ENCODE peak calls at places on chromosomes 12 and 14, in seven cellular contexts. One of them, this sample, is unnamed.

GRCh38 chr12:68310370-68310769 is 21.8 kb downstream of the MDM1 start:
- DNase-seq in ovary: no peak
- DNase-seq in breast epithelium: no peak
- DNase-seq in transverse colon: no peak
- DNase-seq in tibial nerve: no peak
- DNase-seq in gastrocnemius medialis: no peak
- DNase-seq in endothelial cell of umbilical vein: peak
- DNase-seq in this sample: no peak

GRCh38 chr12:132593938-132594358 is 16.4 kb downstream of the LRCOL1 start:
- DNase-seq in ovary: peak
- DNase-seq in breast epithelium: peak
- DNase-seq in transverse colon: peak
- DNase-seq in tibial nerve: peak
- DNase-seq in gastrocnemius medialis: peak
- DNase-seq in endothelial cell of umbilical vein: peak
- DNase-seq in this sample: no peak

GRCh38 chr12:43806737-43807072 is 588 bp upstream of the TWF1 start:
- DNase-seq in ovary: no peak
- DNase-seq in breast epithelium: no peak
- DNase-seq in transverse colon: no peak
- DNase-seq in tibial nerve: no peak
- DNase-seq in gastrocnemius medialis: no peak
- DNase-seq in endothelial cell of umbilical vein: no peak
- DNase-seq in this sample: no peak

GRCh38 chr12:33488036-33488435 is 48.4 kb upstream of the SYT10 start:
- DNase-seq in ovary: no peak
- DNase-seq in breast epithelium: no peak
- DNase-seq in transverse colon: no peak
- DNase-seq in tibial nerve: no peak
- DNase-seq in gastrocnemius medialis: no peak
- DNase-seq in endothelial cell of umbilical vein: no peak
- DNase-seq in this sample: no peak

GRCh38 chr14:102481791-102482238 is 27.8 kb downstream of the ANKRD9 start:
- DNase-seq in ovary: no peak
- DNase-seq in breast epithelium: peak
- DNase-seq in transverse colon: no peak
- DNase-seq in tibial nerve: no peak
- DNase-seq in gastrocnemius medialis: no peak
- DNase-seq in endothelial cell of umbilical vein: no peak
- DNase-seq in this sample: no peak

GRCh38 chr12:15956413-15957185 is 45.5 kb downstream of the DERA start:
- DNase-seq in ovary: no peak
- DNase-seq in breast epithelium: no peak
- DNase-seq in transverse colon: no peak
- DNase-seq in tibial nerve: no peak
- DNase-seq in gastrocnemius medialis: no peak
- DNase-seq in endothelial cell of umbilical vein: no peak
- DNase-seq in this sample: no peak

GRCh38 chr14:102731871-102732800 is 45.1 kb upstream of the TRAF3 start:
- DNase-seq in ovary: no peak
- DNase-seq in breast epithelium: no peak
- DNase-seq in transverse colon: no peak
- DNase-seq in tibial nerve: no peak
- DNase-seq in gastrocnemius medialis: no peak
- DNase-seq in endothelial cell of umbilical vein: no peak
- DNase-seq in this sample: no peak

GRCh38 chr14:47346849-47347248 is 328.6 kb downstream of the MDGA2 start:
- DNase-seq in ovary: no peak
- DNase-seq in breast epithelium: no peak
- DNase-seq in transverse colon: no peak
- DNase-seq in tibial nerve: no peak
- DNase-seq in gastrocnemius medialis: no peak
- DNase-seq in endothelial cell of umbilical vein: no peak
- DNase-seq in this sample: no peak

GRCh38 chr12:30021046-30021833 is 237.5 kb upstream of the TMTC1 start:
- DNase-seq in ovary: no peak
- DNase-seq in breast epithelium: no peak
- DNase-seq in transverse colon: no peak
- DNase-seq in tibial nerve: no peak
- DNase-seq in gastrocnemius medialis: no peak
- DNase-seq in endothelial cell of umbilical vein: no peak
- DNase-seq in this sample: no peak

GRCh38 chr14:20986811-20987210 is 3.0 kb upstream of the METTL17 start:
- DNase-seq in ovary: no peak
- DNase-seq in breast epithelium: peak
- DNase-seq in transverse colon: no peak
- DNase-seq in tibial nerve: peak
- DNase-seq in gastrocnemius medialis: no peak
- DNase-seq in endothelial cell of umbilical vein: peak
- DNase-seq in this sample: no peak

GRCh38 chr14:75238728-75239455 is 39.7 kb upstream of the FOS start:
- DNase-seq in ovary: peak
- DNase-seq in breast epithelium: no peak
- DNase-seq in transverse colon: no peak
- DNase-seq in tibial nerve: no peak
- DNase-seq in gastrocnemius medialis: no peak
- DNase-seq in endothelial cell of umbilical vein: no peak
- DNase-seq in this sample: no peak

GRCh38 chr12:59583003-59583712 is 12.7 kb upstream of the SLC16A7 start:
- DNase-seq in ovary: no peak
- DNase-seq in breast epithelium: no peak
- DNase-seq in transverse colon: no peak
- DNase-seq in tibial nerve: no peak
- DNase-seq in gastrocnemius medialis: no peak
- DNase-seq in endothelial cell of umbilical vein: no peak
- DNase-seq in this sample: no peak

GRCh38 chr12:59579616-59580015 is 16.2 kb upstream of the SLC16A7 start:
- DNase-seq in ovary: no peak
- DNase-seq in breast epithelium: no peak
- DNase-seq in transverse colon: no peak
- DNase-seq in tibial nerve: no peak
- DNase-seq in gastrocnemius medialis: no peak
- DNase-seq in endothelial cell of umbilical vein: no peak
- DNase-seq in this sample: no peak

GRCh38 chr12:59580050-59580449 is 15.8 kb upstream of the SLC16A7 start:
- DNase-seq in ovary: no peak
- DNase-seq in breast epithelium: no peak
- DNase-seq in transverse colon: no peak
- DNase-seq in tibial nerve: no peak
- DNase-seq in gastrocnemius medialis: no peak
- DNase-seq in endothelial cell of umbilical vein: no peak
- DNase-seq in this sample: no peak

DNA sequence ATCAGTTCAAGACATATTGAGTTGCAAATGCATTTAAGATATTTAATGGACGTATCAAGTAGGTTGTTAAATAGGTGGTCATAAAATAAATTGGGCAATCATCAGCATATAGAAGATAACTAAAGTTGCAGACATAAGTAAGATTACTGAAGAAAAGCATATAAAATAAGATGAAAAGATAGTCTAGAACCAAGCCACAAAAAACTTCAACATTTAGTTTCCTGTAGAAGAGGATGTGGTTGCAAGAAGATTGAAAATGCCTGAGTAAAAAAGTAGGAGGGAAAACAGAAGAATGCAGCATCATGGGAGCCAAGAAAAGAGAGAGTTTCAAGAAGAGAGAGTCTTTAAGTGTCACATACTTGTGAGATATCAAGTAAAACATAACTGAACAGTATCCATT is 17.6 kb upstream of the SLC16A7 start:
- DNase-seq in ovary: no peak
- DNase-seq in breast epithelium: no peak
- DNase-seq in transverse colon: no peak
- DNase-seq in tibial nerve: no peak
- DNase-seq in gastrocnemius medialis: no peak
- DNase-seq in endothelial cell of umbilical vein: no peak
- DNase-seq in this sample: no peak
- TF ChIP-seq POLR2A in ovary: no peak
- TF ChIP-seq POLR2A in breast epithelium: no peak
- TF ChIP-seq POLR2A in transverse colon: no peak
- TF ChIP-seq POLR2A in tibial nerve: no peak
- TF ChIP-seq POLR2A in gastrocnemius medialis: no peak
- TF ChIP-seq POLR2A in endothelial cell of umbilical vein: no peak
- TF ChIP-seq POLR2A in this sample: no peak

GRCh38 chr14:98370352-98370751 is 901.6 kb downstream of the BCL11B start:
- DNase-seq in ovary: no peak
- DNase-seq in breast epithelium: no peak
- DNase-seq in transverse colon: no peak
- DNase-seq in tibial nerve: no peak
- DNase-seq in gastrocnemius medialis: no peak
- DNase-seq in endothelial cell of umbilical vein: no peak
- DNase-seq in this sample: no peak

GRCh38 chr14:98369344-98369743 is 902.7 kb downstream of the BCL11B start:
- DNase-seq in ovary: no peak
- DNase-seq in breast epithelium: no peak
- DNase-seq in transverse colon: no peak
- DNase-seq in tibial nerve: no peak
- DNase-seq in gastrocnemius medialis: no peak
- DNase-seq in endothelial cell of umbilical vein: no peak
- DNase-seq in this sample: no peak

GRCh38 chr14:98368214-98368613 is 903.8 kb downstream of the BCL11B start:
- DNase-seq in ovary: no peak
- DNase-seq in breast epithelium: no peak
- DNase-seq in transverse colon: no peak
- DNase-seq in tibial nerve: no peak
- DNase-seq in gastrocnemius medialis: no peak
- DNase-seq in endothelial cell of umbilical vein: no peak
- DNase-seq in this sample: no peak

GRCh38 chr14:98368916-98369315 is 903.1 kb downstream of the BCL11B start:
- DNase-seq in ovary: no peak
- DNase-seq in breast epithelium: peak
- DNase-seq in transverse colon: no peak
- DNase-seq in tibial nerve: no peak
- DNase-seq in gastrocnemius medialis: no peak
- DNase-seq in endothelial cell of umbilical vein: no peak
- DNase-seq in this sample: no peak

DNA sequence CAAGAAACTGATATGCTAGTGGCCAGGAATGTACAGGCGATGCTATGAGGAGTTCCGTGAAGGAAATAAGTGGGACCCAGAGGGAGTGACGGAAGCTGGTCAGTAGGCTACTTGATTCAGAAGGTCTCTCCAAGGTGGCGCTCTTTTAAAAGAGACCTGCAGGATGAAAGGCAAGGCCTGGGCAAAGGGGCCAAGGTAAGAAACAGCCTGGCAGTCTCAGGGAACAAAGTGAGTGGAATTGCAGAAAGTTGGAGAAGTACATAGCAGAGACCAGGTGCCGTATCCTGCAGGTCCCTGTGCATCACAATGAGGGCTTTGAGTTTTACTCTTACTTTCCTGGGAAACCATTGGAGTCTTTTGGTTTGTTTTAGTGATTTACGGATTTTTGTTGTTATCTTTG is 905.6 kb downstream of the BCL11B start:
- DNase-seq in ovary: no peak
- DNase-seq in breast epithelium: no peak
- DNase-seq in transverse colon: no peak
- DNase-seq in tibial nerve: no peak
- DNase-seq in gastrocnemius medialis: no peak
- DNase-seq in endothelial cell of umbilical vein: no peak
- DNase-seq in this sample: no peak
- TF ChIP-seq POLR2A in ovary: no peak
- TF ChIP-seq POLR2A in breast epithelium: no peak
- TF ChIP-seq POLR2A in transverse colon: no peak
- TF ChIP-seq POLR2A in tibial nerve: no peak
- TF ChIP-seq POLR2A in gastrocnemius medialis: no peak
- TF ChIP-seq POLR2A in endothelial cell of umbilical vein: no peak
- TF ChIP-seq POLR2A in this sample: no peak

GRCh38 chr14:69398818-69399210 is 322 bp downstream of the SLC39A9 start:
- DNase-seq in ovary: no peak
- DNase-seq in breast epithelium: no peak
- DNase-seq in transverse colon: no peak
- DNase-seq in tibial nerve: peak
- DNase-seq in gastrocnemius medialis: no peak
- DNase-seq in endothelial cell of umbilical vein: no peak
- DNase-seq in this sample: no peak

GRCh38 chr14:69399750-69400149 is 1.3 kb downstream of the SLC39A9 start:
- DNase-seq in ovary: no peak
- DNase-seq in breast epithelium: no peak
- DNase-seq in transverse colon: no peak
- DNase-seq in tibial nerve: no peak
- DNase-seq in gastrocnemius medialis: no peak
- DNase-seq in endothelial cell of umbilical vein: no peak
- DNase-seq in this sample: no peak

GRCh38 chr14:69395929-69396328 is 2.2 kb downstream of the ERH start:
- DNase-seq in ovary: no peak
- DNase-seq in breast epithelium: no peak
- DNase-seq in transverse colon: no peak
- DNase-seq in tibial nerve: no peak
- DNase-seq in gastrocnemius medialis: no peak
- DNase-seq in endothelial cell of umbilical vein: no peak
- DNase-seq in this sample: no peak

GRCh38 chr14:69400154-69400553 is 1.7 kb downstream of the SLC39A9 start:
- DNase-seq in ovary: no peak
- DNase-seq in breast epithelium: no peak
- DNase-seq in transverse colon: no peak
- DNase-seq in tibial nerve: no peak
- DNase-seq in gastrocnemius medialis: no peak
- DNase-seq in endothelial cell of umbilical vein: no peak
- DNase-seq in this sample: no peak

GRCh38 chr14:69398053-69398817 is at the start of the genes ERH and SLC39A9:
- DNase-seq in ovary: peak
- DNase-seq in breast epithelium: peak
- DNase-seq in transverse colon: peak
- DNase-seq in tibial nerve: peak
- DNase-seq in gastrocnemius medialis: peak
- DNase-seq in endothelial cell of umbilical vein: peak
- DNase-seq in this sample: peak
- TF ChIP-seq POLR2A in ovary: peak
- TF ChIP-seq POLR2A in breast epithelium: peak
- TF ChIP-seq POLR2A in transverse colon: peak
- TF ChIP-seq POLR2A in tibial nerve: no peak
- TF ChIP-seq POLR2A in gastrocnemius medialis: peak
- TF ChIP-seq POLR2A in endothelial cell of umbilical vein: peak
- TF ChIP-seq POLR2A in this sample: peak

DNA sequence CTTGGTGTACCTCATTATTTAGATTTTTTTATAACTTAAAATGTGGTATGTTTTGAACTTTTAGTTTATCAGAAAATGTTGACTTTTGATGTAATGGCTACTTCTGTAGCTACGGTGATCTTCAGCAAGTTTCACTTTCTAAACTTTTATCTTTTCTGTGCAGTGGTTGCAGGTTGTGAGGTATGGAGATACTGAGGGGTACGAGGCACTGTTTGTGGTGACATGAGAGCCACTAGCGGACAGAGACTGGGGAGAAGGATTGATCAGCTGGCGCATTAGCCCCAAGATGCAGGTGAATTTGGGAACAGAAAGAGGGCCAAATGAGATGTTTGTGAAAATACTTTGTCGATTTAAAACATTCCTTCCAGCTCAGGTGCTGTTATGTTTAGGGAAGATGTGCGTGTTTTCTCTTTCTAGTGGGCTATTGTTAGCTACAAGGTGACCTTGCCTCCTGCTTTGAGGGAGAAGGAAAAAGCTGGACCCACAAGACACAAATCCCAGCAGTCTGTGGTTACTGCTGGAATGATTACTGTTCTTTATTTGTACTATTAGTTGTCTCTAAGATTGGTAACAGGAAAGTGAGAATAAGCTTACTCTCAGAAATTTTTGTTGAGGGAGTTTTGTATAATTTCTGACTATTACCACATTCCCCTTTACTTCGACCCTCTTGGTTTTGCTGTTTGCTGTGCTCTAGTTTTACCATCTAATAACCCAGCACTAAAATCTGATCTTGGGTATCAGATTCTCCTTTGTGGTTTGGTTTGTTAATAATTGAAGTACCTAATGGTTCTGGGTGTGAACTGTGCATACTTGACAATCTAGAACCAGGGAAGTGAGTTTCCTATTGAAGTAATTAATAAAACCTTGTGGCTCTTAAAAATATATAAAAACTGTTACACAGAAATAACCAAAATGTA is 61.7 kb downstream of the FBXO34 start:
- DNase-seq in ovary: no peak
- DNase-seq in breast epithelium: no peak
- DNase-seq in transverse colon: no peak
- DNase-seq in tibial nerve: no peak
- DNase-seq in gastrocnemius medialis: no peak
- DNase-seq in endothelial cell of umbilical vein: no peak
- DNase-seq in this sample: no peak
- TF ChIP-seq POLR2A in ovary: no peak
- TF ChIP-seq POLR2A in breast epithelium: no peak
- TF ChIP-seq POLR2A in transverse colon: no peak
- TF ChIP-seq POLR2A in tibial nerve: no peak
- TF ChIP-seq POLR2A in gastrocnemius medialis: no peak
- TF ChIP-seq POLR2A in endothelial cell of umbilical vein: no peak
- TF ChIP-seq POLR2A in this sample: no peak

This sample was measured in GM12891.